ENCODE peak calls at places on chromosomes 5 and 9, in six cellular contexts. R is cardiac muscle cell; N is CD8-positive, alpha-beta T cell; S is mucosa of descending colon; U is epithelial cell of esophagus; A is GM20000. V is an unnamed sample.

GRCh38 chr5:10892135-10892910 is 131.3 kb upstream of the DAP start:
- DNase-seq in S (no peak), R (no peak), A (no peak), N (no peak), U (peak; percentile 4), V (no peak)

GRCh38 chr5:171295299-171295698 is 13.7 kb upstream of the TLX3 start:
- DNase-seq in U (no peak), A (no peak), R (no peak), S (no peak), N (no peak), V (no peak)

GRCh38 chr9:108768739-108769138 is 87.0 kb downstream of the ACTL7B start:
- DNase-seq in S (no peak), N (no peak), U (no peak), A (no peak), R (no peak), V (no peak)

GRCh38 chr5:132095077-132095744 is 21.6 kb downstream of the CSF2 start:
- DNase-seq in A (no peak), S (no peak), U (no peak), R (no peak), N (no peak), V (no peak)

GRCh38 chr9:110900917-110901316 is 137.4 kb downstream of the LPAR1 start:
- DNase-seq in R (no peak), U (no peak), A (no peak), S (no peak), N (no peak), V (no peak)

GRCh38 chr5:1105350-1106265 is 6.3 kb downstream of the SLC12A7 start:
- DNase-seq in R (no peak), U (no peak), A (peak; percentile 72), S (peak; percentile 89), N (peak; percentile 79), V (peak; percentile 72)

GRCh38 chr5:127235136-127235535 is 55.5 kb upstream of the MEGF10 start:
- DNase-seq in U (peak; percentile 57), A (no peak), R (no peak), N (no peak), S (no peak), V (no peak)

GRCh38 chr5:173707392-173707791 is 90.9 kb upstream of the BOD1 start:
- DNase-seq in N (no peak), R (no peak), A (peak; percentile 39), U (peak; percentile 76), S (no peak), V (no peak)

GRCh38 chr9:6922680-6923079 is 164.9 kb downstream of the KDM4C start:
- DNase-seq in N (no peak), A (no peak), U (no peak), S (no peak), R (no peak), V (no peak)

GRCh38 chr5:1643651-1644392 is 120.1 kb upstream of the LPCAT1 start:
- DNase-seq in R (no peak), U (peak; percentile 41), N (no peak), A (peak; percentile 14), S (no peak), V (no peak)

GRCh38 chr5:20231040-20231439 is 243.0 kb upstream of the CDH18 start:
- DNase-seq in R (no peak), U (no peak), A (no peak), S (no peak), N (no peak), V (no peak)
- TF ChIP-seq CTCF in R (peak; percentile 7), U (no peak), A (no peak), S (no peak), N (no peak), V (no peak)

DNA sequence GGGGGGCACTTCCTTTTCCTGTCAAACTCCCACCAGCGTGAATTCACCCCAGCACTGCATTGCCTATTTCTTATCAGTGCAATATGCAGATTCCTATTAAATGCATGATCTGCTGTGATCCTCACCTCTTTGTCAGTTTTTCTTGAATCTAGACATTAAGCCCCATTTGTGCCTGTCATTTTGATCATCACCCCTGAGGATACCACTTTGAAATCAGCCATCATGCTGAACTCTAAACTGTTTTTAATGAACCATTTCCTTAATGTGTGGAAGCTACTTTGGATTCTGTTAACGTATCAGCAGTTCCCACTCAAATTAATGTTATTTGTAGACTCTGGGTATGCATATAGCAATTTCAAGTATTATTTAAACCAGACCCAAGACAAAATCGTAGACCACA is 212.4 kb downstream of the PDZD2 start:
- DNase-seq in N (no peak), U (no peak), S (no peak), A (no peak), R (no peak), V (no peak)
- TF ChIP-seq CTCF in N (no peak), U (no peak), S (no peak), A (no peak), R (no peak), V (no peak)

DNA sequence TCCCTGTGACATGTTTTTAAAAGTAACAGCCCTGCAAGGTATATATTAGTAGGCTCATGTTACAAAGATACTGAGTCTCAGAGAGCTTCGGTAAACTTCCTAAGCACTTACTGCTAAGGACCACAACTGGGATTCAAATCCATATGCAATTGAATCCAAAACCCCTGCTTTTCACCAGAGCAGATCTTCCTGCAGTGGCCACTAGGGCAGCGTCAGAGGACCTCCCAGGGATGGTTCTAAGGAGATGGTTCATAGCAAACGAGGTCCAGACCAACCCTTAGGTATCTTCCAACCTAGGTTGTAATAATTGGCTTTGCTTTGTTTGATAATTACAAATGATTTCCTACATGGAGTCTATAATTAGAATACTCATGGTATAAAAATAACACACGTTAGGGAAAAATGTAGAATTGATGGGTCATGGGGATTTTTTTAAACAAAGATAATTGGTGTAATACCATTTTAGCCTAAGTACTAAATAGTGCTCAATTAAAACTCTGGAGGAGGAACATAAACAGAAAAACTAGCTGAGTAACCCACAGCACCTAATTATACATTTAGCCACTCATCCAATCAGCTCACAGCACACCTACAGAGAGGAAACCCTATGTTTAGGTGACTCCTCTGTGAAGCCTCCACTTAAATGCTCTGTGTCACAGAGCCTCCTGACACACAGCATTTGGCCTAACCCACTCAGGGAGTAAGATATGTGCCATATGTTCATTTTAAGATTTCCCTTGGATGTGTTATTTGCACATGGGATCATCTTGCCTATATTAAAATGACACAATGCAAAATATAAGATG is 10.0 kb upstream of the CAST start:
- DNase-seq in R (no peak), N (no peak), S (no peak), A (no peak), U (no peak), V (no peak)
- TF ChIP-seq CTCF in R (peak; percentile 39), N (peak; percentile 28), S (no peak), A (no peak), U (peak; percentile 27), V (no peak)

GRCh38 chr5:33487256-33487655 is 46.5 kb downstream of the TARS1 start:
- DNase-seq in S (no peak), N (no peak), A (no peak), U (no peak), R (no peak), V (no peak)

GRCh38 chr5:33491941-33492340 is 51.2 kb downstream of the TARS1 start:
- DNase-seq in S (no peak), A (no peak), U (no peak), N (no peak), R (no peak), V (no peak)

GRCh38 chr5:33489481-33490067 is 48.8 kb downstream of the TARS1 start:
- DNase-seq in A (no peak), R (no peak), N (no peak), U (no peak), S (no peak), V (no peak)

GRCh38 chr5:33488558-33489355 is 48.0 kb downstream of the TARS1 start:
- DNase-seq in R (no peak), S (no peak), U (no peak), A (no peak), N (no peak), V (no peak)

GRCh38 chr5:33490071-33490665 is 49.4 kb downstream of the TARS1 start:
- DNase-seq in U (no peak), S (no peak), A (no peak), N (no peak), R (no peak), V (no peak)
- TF ChIP-seq CTCF in U (no peak), S (no peak), A (no peak), N (no peak), R (peak; percentile 15), V (no peak)

DNA sequence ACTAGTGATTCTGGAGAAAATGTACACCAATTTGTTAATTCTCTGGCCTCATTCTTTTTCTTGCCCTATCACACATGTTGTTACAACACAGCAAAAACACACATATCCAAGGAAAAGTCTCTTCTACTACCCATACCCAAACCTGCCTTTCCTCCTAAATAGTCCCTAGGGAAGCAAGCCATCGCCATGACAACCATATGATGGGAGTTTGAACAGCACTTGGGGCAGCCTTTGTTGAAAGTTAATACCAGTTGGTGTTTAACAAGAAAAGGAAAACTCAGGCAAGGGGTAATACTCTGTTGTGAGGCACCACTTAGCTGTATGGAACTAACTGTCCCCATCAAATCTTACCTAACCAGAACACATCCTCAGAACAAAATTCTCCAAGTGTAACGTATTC is 1.7 kb downstream of the TRPM3 start:
- DNase-seq in N (no peak), R (no peak), U (no peak), A (no peak), S (no peak), V (no peak)
- TF ChIP-seq CTCF in N (no peak), R (no peak), U (no peak), A (no peak), S (no peak), V (no peak)

V was measured in GM10248.